ENCODE peak calls at places on chromosomes 5 and 9, in six cellular contexts. J is fibroblast of lung, A is PC-9, N is keratinocyte, L is neural progenitor cell, P is mammary epithelial cell. S is an unnamed sample.

GRCh38 chr9:121730188-121730587 is 78.8 kb downstream of the DAB2IP start:
- DNase-seq in N (no peak), L (no peak), A (no peak), J (no peak), P (no peak), S (no peak)

GRCh38 chr5:172450861-172451695 is 3.2 kb downstream of the SH3PXD2B start:
- DNase-seq in N (no peak), P (no peak), L (peak), J (peak), A (no peak), S (peak)

GRCh38 chr5:78629590-78629989 is 19.0 kb downstream of the LHFPL2 start:
- DNase-seq in A (no peak), J (no peak), P (no peak), N (no peak), L (no peak), S (no peak)

GRCh38 chr5:140555747-140556312 is 1.4 kb downstream of the SRA1 start:
- DNase-seq in N (no peak), P (no peak), A (no peak), J (no peak), L (no peak), S (no peak)

GRCh38 chr5:41882765-41883164 is 12.5 kb upstream of the OXCT1 start:
- DNase-seq in L (no peak), N (no peak), A (no peak), J (no peak), P (no peak), S (no peak)

GRCh38 chr5:116002116-116002906 is 30.0 kb upstream of the ARL14EPL start:
- DNase-seq in J (peak), A (no peak), N (no peak), L (no peak), P (no peak), S (peak)

GRCh38 chr5:168128154-168128553 is 163.3 kb upstream of the WWC1 start:
- DNase-seq in A (no peak), P (no peak), J (no peak), L (peak), N (no peak), S (no peak)

GRCh38 chr5:129904102-129904666 is at the start of gene CHSY3:
- DNase-seq in A (peak), P (peak), L (peak), N (no peak), J (peak), S (peak)

GRCh38 chr5:115986358-115986757 is 24.1 kb downstream of the LVRN start:
- DNase-seq in N (no peak), A (no peak), P (no peak), L (no peak), J (peak), S (no peak)

GRCh38 chr5:111227805-111228204 is 3.6 kb downstream of the CAMK4 start:
- DNase-seq in J (peak), P (peak), A (no peak), N (no peak), L (no peak), S (peak)

GRCh38 chr5:139271201-139272027 is 22.1 kb upstream of the MATR3 start:
- DNase-seq in N (no peak), A (peak), P (peak), J (peak), L (no peak), S (peak)

GRCh38 chr5:570886-571285 is 41.3 kb upstream of the CEP72 start:
- DNase-seq in L (no peak), A (no peak), P (no peak), J (no peak), N (no peak), S (no peak)

GRCh38 chr9:14320272-14321245 is 6.6 kb upstream of the NFIB start:
- DNase-seq in L (no peak), J (peak), A (peak), P (peak), N (no peak), S (peak)

GRCh38 chr9:123893831-123894460 is 36.0 kb downstream of the DENND1A start:
- DNase-seq in P (no peak), J (peak), N (no peak), L (no peak), A (no peak), S (peak)

GRCh38 chr9:5846080-5846479 is 13.2 kb upstream of the ERMP1 start:
- DNase-seq in J (no peak), P (no peak), A (no peak), L (no peak), N (no peak), S (no peak)

GRCh38 chr5:170221319-170221718 is 11.5 kb upstream of the C5orf58 start:
- DNase-seq in N (no peak), A (no peak), P (no peak), J (peak), L (peak), S (no peak)

GRCh38 chr5:128199611-128200010 is 116.0 kb downstream of the SLC12A2 start:
- DNase-seq in J (no peak), L (no peak), N (no peak), A (peak), P (peak), S (peak)

GRCh38 chr5:120388016-120388781 is 75.9 kb upstream of the PRR16 start:
- DNase-seq in N (no peak), P (peak), J (peak), A (no peak), L (no peak), S (peak)

GRCh38 chr9:95552814-95553546 is 36.2 kb upstream of the PTCH1 start:
- DNase-seq in A (no peak), J (no peak), L (peak), P (no peak), N (no peak), S (no peak)

GRCh38 chr5:107266100-107266499 is 404.6 kb downstream of the EFNA5 start:
- DNase-seq in N (no peak), L (no peak), A (no peak), J (no peak), P (no peak), S (no peak)

GRCh38 chr9:136644343-136644592 is 18.4 kb upstream of the EGFL7 start:
- DNase-seq in A (no peak), J (peak), N (no peak), P (peak), L (no peak), S (no peak)

GRCh38 chr9:92637886-92638620 is 31.9 kb downstream of the IPPK start:
- DNase-seq in L (no peak), A (no peak), J (no peak), N (no peak), P (no peak), S (no peak)

GRCh38 chr5:154723740-154724505 is 31.3 kb upstream of the LARP1 start:
- DNase-seq in P (no peak), N (no peak), L (no peak), J (peak), A (no peak), S (no peak)

GRCh38 chr5:139637438-139638089 is 10.6 kb upstream of the CXXC5 start:
- DNase-seq in P (peak), L (peak), A (peak), N (no peak), J (peak), S (peak)

GRCh38 chr5:1013948-1014301 is 5.3 kb downstream of the NKD2 start:
- DNase-seq in L (no peak), J (no peak), N (no peak), A (no peak), P (no peak), S (no peak)

GRCh38 chr9:114437401-114437893 is 49.7 kb upstream of the AKNA start:
- DNase-seq in L (no peak), J (no peak), A (no peak), N (no peak), P (peak), S (no peak)

GRCh38 chr5:82601085-82601484 is 322.9 kb upstream of the RPS23 start:
- DNase-seq in L (no peak), P (no peak), N (no peak), A (no peak), J (no peak), S (no peak)

GRCh38 chr5:74266132-74266531 is 374.4 kb downstream of the ENC1 start:
- DNase-seq in L (no peak), N (no peak), A (no peak), J (no peak), P (no peak), S (no peak)

GRCh38 chr5:179304466-179304865 is 40.8 kb downstream of the ADAMTS2 start:
- DNase-seq in N (no peak), P (no peak), A (no peak), J (peak), L (no peak), S (no peak)

GRCh38 chr5:97496037-97496436 is 313.0 kb upstream of the RIOK2 start:
- DNase-seq in N (no peak), P (no peak), A (no peak), L (no peak), J (no peak), S (no peak)

GRCh38 chr5:116953251-116953934 is 378.8 kb upstream of the SEMA6A start:
- DNase-seq in P (no peak), J (no peak), A (no peak), L (peak), N (no peak), S (no peak)

GRCh38 chr9:32672478-32672877 is 37.0 kb upstream of the TAF1L start:
- DNase-seq in J (no peak), P (peak), N (no peak), L (no peak), A (peak), S (peak)

GRCh38 chr5:23631283-23632045 is 124.1 kb downstream of the PRDM9 start:
- DNase-seq in L (no peak), P (peak), J (peak), A (no peak), N (no peak), S (peak)

GRCh38 chr9:116899337-116900006 is 212.4 kb downstream of the TRIM32 start:
- DNase-seq in L (no peak), J (no peak), A (peak), P (peak), N (no peak), S (peak)

GRCh38 chr9:127204771-127205470 is 59.7 kb upstream of the GARNL3 start:
- DNase-seq in L (no peak), J (peak), A (no peak), N (no peak), P (no peak), S (peak)

GRCh38 chr5:168793844-168794837 is 215.0 kb upstream of the PANK3 start:
- DNase-seq in N (no peak), P (peak), J (peak), A (no peak), L (no peak), S (no peak)

GRCh38 chr9:98329904-98330303 is 74.5 kb upstream of the TBC1D2 start:
- DNase-seq in L (no peak), P (no peak), A (no peak), J (no peak), N (no peak), S (no peak)

GRCh38 chr5:82142217-82142841 is 135.8 kb downstream of the RPS23 start:
- DNase-seq in A (no peak), L (no peak), P (no peak), N (no peak), J (no peak), S (no peak)

GRCh38 chr9:79224672-79225433 is 346.9 kb upstream of the TLE4 start:
- DNase-seq in A (no peak), N (peak), P (peak), L (no peak), J (peak), S (peak)

GRCh38 chr5:96880402-96881164 is 4.3 kb downstream of the ERAP2 start:
- DNase-seq in J (peak), A (peak), N (peak), L (no peak), P (peak), S (peak)

GRCh38 chr5:55888205-55888604 is 37.0 kb downstream of the IL31RA start:
- DNase-seq in J (no peak), N (no peak), P (no peak), A (no peak), L (no peak), S (no peak)
- H2AFZ ChIP-seq in J (no peak), N (no peak), P (peak), A (no peak), L (no peak), S (no peak)

DNA sequence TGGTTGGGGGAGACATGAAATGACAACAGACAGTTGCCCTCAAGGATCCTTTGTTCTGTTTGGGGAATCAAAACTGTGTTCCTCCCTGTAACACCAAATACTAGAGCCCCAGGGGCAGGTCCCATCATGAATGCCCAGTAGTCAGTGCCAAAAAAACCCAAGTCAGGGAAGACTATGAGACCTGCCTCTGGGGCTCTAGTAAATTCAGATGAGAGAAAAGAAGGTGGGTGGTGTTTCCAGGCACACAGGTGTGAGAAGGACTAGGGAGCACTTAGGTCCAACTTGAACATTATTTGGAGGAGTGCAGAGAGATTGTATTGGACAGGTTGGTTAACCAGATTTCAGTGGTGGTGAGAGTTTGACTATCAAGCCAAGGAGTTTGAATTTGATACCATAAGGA is 51.9 kb downstream of the SLC22A5 start:
- DNase-seq in A (no peak), J (no peak), P (no peak), N (no peak), L (no peak), S (no peak)
- H3K27ac ChIP-seq in A (no peak), J (no peak), P (no peak), N (no peak), L (no peak), S (no peak)

DNA sequence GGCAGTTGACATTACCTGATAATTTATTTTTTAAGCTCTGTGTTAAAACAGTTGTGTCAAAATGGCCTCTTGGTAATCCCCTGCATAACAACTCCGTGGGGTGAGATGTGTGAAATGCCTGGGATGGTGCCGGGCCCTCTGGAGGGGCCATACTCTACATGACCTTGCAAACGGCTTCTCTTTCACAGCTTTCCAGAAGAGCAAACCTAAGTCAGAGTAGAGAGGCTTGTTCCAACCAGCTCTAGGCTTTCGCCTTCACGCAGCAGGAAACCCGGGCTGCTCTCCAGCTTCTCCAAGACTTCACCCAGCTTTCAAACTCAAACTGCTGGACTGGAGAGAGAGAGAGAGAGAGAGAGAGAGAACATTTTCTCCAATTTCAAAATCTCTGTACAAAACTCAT is 120.1 kb downstream of the SNX18 start:
- DNase-seq in J (peak), N (no peak), L (no peak), A (no peak), P (peak), S (no peak)
- H3K4me3 ChIP-seq in J (no peak), N (no peak), L (no peak), A (no peak), P (no peak), S (no peak)

GRCh38 chr9:72564517-72565281 is 43.3 kb downstream of the TMC1 start:
- DNase-seq in P (no peak), L (no peak), A (no peak), J (no peak), N (no peak), S (no peak)
- H2AFZ ChIP-seq in P (peak), L (no peak), A (no peak), J (no peak), N (no peak), S (no peak)

S was measured in PC-3.